ENCODE peak calls at places on chromosome 22, in nine cellular contexts. One of them, this sample, is unnamed. For H3K27me3, the result is how much of the 10 kb centered on the place peaks cover.

GRCh38 chr22:17264321-17265052 is 45.3 kb upstream of the ADA2 start:
- DNase-seq in tibial artery: no peak
- DNase-seq in heart right ventricle: no peak
- DNase-seq in stomach: no peak
- DNase-seq in CD8-positive, alpha-beta memory T cell: no peak
- DNase-seq in fibroblast of lung: peak
- DNase-seq in colonic mucosa: no peak
- DNase-seq in gastrocnemius medialis: peak
- DNase-seq in right cardiac atrium: no peak
- DNase-seq in this sample: no peak

GRCh38 chr22:41401781-41402648 is 20.3 kb downstream of the TEF start:
- DNase-seq in tibial artery: peak
- DNase-seq in heart right ventricle: peak
- DNase-seq in stomach: peak
- DNase-seq in CD8-positive, alpha-beta memory T cell: no peak
- DNase-seq in fibroblast of lung: peak
- DNase-seq in colonic mucosa: peak
- DNase-seq in gastrocnemius medialis: peak
- DNase-seq in right cardiac atrium: peak
- DNase-seq in this sample: peak

GRCh38 chr22:19812910-19813309 is 41.8 kb downstream of the GNB1L start:
- DNase-seq in tibial artery: peak
- DNase-seq in heart right ventricle: no peak
- DNase-seq in stomach: peak
- DNase-seq in CD8-positive, alpha-beta memory T cell: no peak
- DNase-seq in fibroblast of lung: no peak
- DNase-seq in colonic mucosa: peak
- DNase-seq in gastrocnemius medialis: no peak
- DNase-seq in right cardiac atrium: peak
- DNase-seq in this sample: no peak

GRCh38 chr22:32880906-32881596 is 79.5 kb downstream of the TIMP3 start:
- DNase-seq in tibial artery: peak
- DNase-seq in heart right ventricle: peak
- DNase-seq in stomach: peak
- DNase-seq in CD8-positive, alpha-beta memory T cell: no peak
- DNase-seq in fibroblast of lung: peak
- DNase-seq in colonic mucosa: peak
- DNase-seq in gastrocnemius medialis: no peak
- DNase-seq in right cardiac atrium: peak
- DNase-seq in this sample: no peak

GRCh38 chr22:19962909-19963806 is 21.5 kb upstream of the TXNRD2 start:
- DNase-seq in tibial artery: no peak
- DNase-seq in heart right ventricle: peak
- DNase-seq in stomach: peak
- DNase-seq in CD8-positive, alpha-beta memory T cell: no peak
- DNase-seq in fibroblast of lung: no peak
- DNase-seq in colonic mucosa: peak
- DNase-seq in gastrocnemius medialis: no peak
- DNase-seq in right cardiac atrium: peak
- DNase-seq in this sample: peak

GRCh38 chr22:17928391-17928790 is 96.0 kb downstream of the MICAL3 start:
- DNase-seq in tibial artery: no peak
- DNase-seq in heart right ventricle: no peak
- DNase-seq in stomach: no peak
- DNase-seq in CD8-positive, alpha-beta memory T cell: no peak
- DNase-seq in fibroblast of lung: no peak
- DNase-seq in colonic mucosa: no peak
- DNase-seq in gastrocnemius medialis: no peak
- DNase-seq in right cardiac atrium: no peak
- DNase-seq in this sample: peak

GRCh38 chr22:47168900-47169800 is 406.7 kb downstream of the TBC1D22A start:
- DNase-seq in tibial artery: peak
- DNase-seq in heart right ventricle: peak
- DNase-seq in stomach: peak
- DNase-seq in CD8-positive, alpha-beta memory T cell: no peak
- DNase-seq in fibroblast of lung: no peak
- DNase-seq in colonic mucosa: no peak
- DNase-seq in gastrocnemius medialis: no peak
- DNase-seq in right cardiac atrium: peak
- DNase-seq in this sample: peak

GRCh38 chr22:39814899-39815298 is 78.7 kb downstream of the ENTHD1 start:
- DNase-seq in tibial artery: no peak
- DNase-seq in heart right ventricle: no peak
- DNase-seq in stomach: no peak
- DNase-seq in CD8-positive, alpha-beta memory T cell: no peak
- DNase-seq in fibroblast of lung: peak
- DNase-seq in colonic mucosa: no peak
- DNase-seq in gastrocnemius medialis: no peak
- DNase-seq in right cardiac atrium: no peak
- DNase-seq in this sample: no peak

GRCh38 chr22:19504900-19505734 is 19.1 kb downstream of the CLDN5 start:
- DNase-seq in tibial artery: peak
- DNase-seq in heart right ventricle: no peak
- DNase-seq in stomach: no peak
- DNase-seq in CD8-positive, alpha-beta memory T cell: no peak
- DNase-seq in fibroblast of lung: no peak
- DNase-seq in colonic mucosa: no peak
- DNase-seq in gastrocnemius medialis: no peak
- DNase-seq in right cardiac atrium: no peak
- DNase-seq in this sample: no peak

GRCh38 chr22:45586651-45587405 is 84.1 kb downstream of the FBLN1 start:
- DNase-seq in tibial artery: no peak
- DNase-seq in heart right ventricle: no peak
- DNase-seq in stomach: no peak
- DNase-seq in CD8-positive, alpha-beta memory T cell: no peak
- DNase-seq in fibroblast of lung: no peak
- DNase-seq in colonic mucosa: no peak
- DNase-seq in gastrocnemius medialis: no peak
- DNase-seq in right cardiac atrium: peak
- DNase-seq in this sample: no peak

GRCh38 chr22:46649176-46650077 is 29.2 kb downstream of the GRAMD4 start:
- DNase-seq in tibial artery: no peak
- DNase-seq in heart right ventricle: peak
- DNase-seq in stomach: peak
- DNase-seq in CD8-positive, alpha-beta memory T cell: no peak
- DNase-seq in fibroblast of lung: peak
- DNase-seq in colonic mucosa: no peak
- DNase-seq in gastrocnemius medialis: peak
- DNase-seq in right cardiac atrium: peak
- DNase-seq in this sample: no peak

GRCh38 chr22:45771711-45772110 is 100.1 kb downstream of the ATXN10 start:
- DNase-seq in tibial artery: no peak
- DNase-seq in heart right ventricle: no peak
- DNase-seq in stomach: no peak
- DNase-seq in CD8-positive, alpha-beta memory T cell: no peak
- DNase-seq in fibroblast of lung: no peak
- DNase-seq in colonic mucosa: no peak
- DNase-seq in gastrocnemius medialis: no peak
- DNase-seq in right cardiac atrium: no peak
- DNase-seq in this sample: no peak

GRCh38 chr22:32050678-32051515 is 7.8 kb downstream of the SLC5A1 start:
- DNase-seq in tibial artery: no peak
- DNase-seq in heart right ventricle: no peak
- DNase-seq in stomach: peak
- DNase-seq in CD8-positive, alpha-beta memory T cell: peak
- DNase-seq in fibroblast of lung: peak
- DNase-seq in colonic mucosa: no peak
- DNase-seq in gastrocnemius medialis: peak
- DNase-seq in right cardiac atrium: peak
- DNase-seq in this sample: no peak

GRCh38 chr22:27100323-27100722 is 442.9 kb downstream of the MIAT start:
- DNase-seq in tibial artery: no peak
- DNase-seq in heart right ventricle: peak
- DNase-seq in stomach: no peak
- DNase-seq in CD8-positive, alpha-beta memory T cell: no peak
- DNase-seq in fibroblast of lung: no peak
- DNase-seq in colonic mucosa: no peak
- DNase-seq in gastrocnemius medialis: no peak
- DNase-seq in right cardiac atrium: peak
- DNase-seq in this sample: no peak
- H3K27me3 ChIP-seq in tibial artery: under half
- H3K27me3 ChIP-seq in heart right ventricle: half or more
- H3K27me3 ChIP-seq in stomach: under half
- H3K27me3 ChIP-seq in CD8-positive, alpha-beta memory T cell: under half
- H3K27me3 ChIP-seq in fibroblast of lung: under half
- H3K27me3 ChIP-seq in colonic mucosa: under half
- H3K27me3 ChIP-seq in gastrocnemius medialis: under half
- H3K27me3 ChIP-seq in right cardiac atrium: under half
- H3K27me3 ChIP-seq in this sample: under half

DNA sequence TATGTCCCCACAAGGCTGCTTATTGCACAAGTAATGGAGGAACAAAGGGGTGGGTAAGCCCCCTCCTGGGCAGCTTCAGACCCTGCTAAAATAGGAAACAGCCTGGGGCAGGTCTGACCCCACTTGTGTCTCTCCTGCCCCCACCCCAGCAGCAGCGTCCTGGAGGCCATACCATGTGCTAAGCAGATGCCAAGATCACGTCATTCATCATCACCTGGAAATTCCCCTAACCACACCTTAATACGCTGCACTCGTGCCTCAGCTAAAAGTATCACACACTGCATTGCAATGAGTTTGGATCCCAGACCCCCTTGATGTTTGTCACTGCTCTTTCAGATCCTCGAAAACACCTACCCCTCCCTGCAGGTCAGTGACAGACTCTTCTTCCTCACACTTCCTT is 27.8 kb upstream of the GGTLC2 start:
- DNase-seq in tibial artery: no peak
- DNase-seq in heart right ventricle: no peak
- DNase-seq in stomach: no peak
- DNase-seq in CD8-positive, alpha-beta memory T cell: no peak
- DNase-seq in fibroblast of lung: no peak
- DNase-seq in colonic mucosa: no peak
- DNase-seq in gastrocnemius medialis: no peak
- DNase-seq in right cardiac atrium: no peak
- DNase-seq in this sample: no peak
- H3K27me3 ChIP-seq in tibial artery: under half
- H3K27me3 ChIP-seq in heart right ventricle: under half
- H3K27me3 ChIP-seq in stomach: under half
- H3K27me3 ChIP-seq in CD8-positive, alpha-beta memory T cell: under half
- H3K27me3 ChIP-seq in fibroblast of lung: under half
- H3K27me3 ChIP-seq in colonic mucosa: under half
- H3K27me3 ChIP-seq in gastrocnemius medialis: under half
- H3K27me3 ChIP-seq in right cardiac atrium: under half
- H3K27me3 ChIP-seq in this sample: under half

GRCh38 chr22:49975543-49976389 is 15.2 kb downstream of the PIM3 start:
- DNase-seq in tibial artery: peak
- DNase-seq in heart right ventricle: peak
- DNase-seq in stomach: peak
- DNase-seq in CD8-positive, alpha-beta memory T cell: no peak
- DNase-seq in fibroblast of lung: no peak
- DNase-seq in colonic mucosa: peak
- DNase-seq in gastrocnemius medialis: peak
- DNase-seq in right cardiac atrium: peak
- DNase-seq in this sample: peak

GRCh38 chr22:49977578-49977977 is 17.0 kb downstream of the PIM3 start:
- DNase-seq in tibial artery: peak
- DNase-seq in heart right ventricle: no peak
- DNase-seq in stomach: no peak
- DNase-seq in CD8-positive, alpha-beta memory T cell: no peak
- DNase-seq in fibroblast of lung: no peak
- DNase-seq in colonic mucosa: no peak
- DNase-seq in gastrocnemius medialis: peak
- DNase-seq in right cardiac atrium: no peak
- DNase-seq in this sample: peak

GRCh38 chr22:49976439-49977175 is 16.0 kb downstream of the PIM3 start:
- DNase-seq in tibial artery: peak
- DNase-seq in heart right ventricle: no peak
- DNase-seq in stomach: peak
- DNase-seq in CD8-positive, alpha-beta memory T cell: no peak
- DNase-seq in fibroblast of lung: no peak
- DNase-seq in colonic mucosa: no peak
- DNase-seq in gastrocnemius medialis: peak
- DNase-seq in right cardiac atrium: no peak
- DNase-seq in this sample: peak

GRCh38 chr22:49983148-49984042 is 22.8 kb downstream of the PIM3 start:
- DNase-seq in tibial artery: peak
- DNase-seq in heart right ventricle: no peak
- DNase-seq in stomach: no peak
- DNase-seq in CD8-positive, alpha-beta memory T cell: peak
- DNase-seq in fibroblast of lung: no peak
- DNase-seq in colonic mucosa: no peak
- DNase-seq in gastrocnemius medialis: no peak
- DNase-seq in right cardiac atrium: no peak
- DNase-seq in this sample: no peak

DNA sequence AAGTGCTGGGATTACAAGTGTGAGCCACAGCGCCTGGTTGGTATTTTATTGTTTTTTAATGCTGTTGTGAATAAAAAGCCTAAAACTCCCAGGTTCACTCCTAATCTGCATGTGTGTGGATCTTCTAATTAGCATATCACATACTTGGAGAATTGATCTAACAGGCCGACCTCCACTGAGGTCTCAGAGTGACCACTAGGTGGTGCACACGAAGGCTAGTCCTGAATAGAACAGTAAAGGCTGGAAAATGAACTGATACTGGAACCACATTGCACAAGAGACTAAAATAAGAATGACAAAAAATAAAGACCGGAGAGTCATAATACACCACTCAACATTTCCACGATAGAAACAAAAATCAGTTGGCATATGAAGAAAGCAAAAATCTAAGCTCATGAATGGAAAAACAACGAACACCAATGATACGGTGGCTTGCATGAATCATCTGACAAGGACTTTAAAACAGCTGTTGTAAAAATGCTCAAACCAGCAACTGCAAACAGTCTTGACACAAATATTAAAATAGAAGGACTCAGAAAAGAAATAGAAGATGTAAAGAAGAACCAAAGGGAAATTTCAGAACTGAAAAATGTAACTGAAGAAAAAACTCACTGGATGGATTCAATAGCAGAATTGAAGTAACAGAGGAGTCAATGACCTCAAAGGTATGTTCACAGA is 19.2 kb downstream of the PIM3 start:
- DNase-seq in tibial artery: peak
- DNase-seq in heart right ventricle: no peak
- DNase-seq in stomach: peak
- DNase-seq in CD8-positive, alpha-beta memory T cell: no peak
- DNase-seq in fibroblast of lung: peak
- DNase-seq in colonic mucosa: peak
- DNase-seq in gastrocnemius medialis: no peak
- DNase-seq in right cardiac atrium: no peak
- DNase-seq in this sample: no peak
- H3K27me3 ChIP-seq in tibial artery: under half
- H3K27me3 ChIP-seq in heart right ventricle: under half
- H3K27me3 ChIP-seq in stomach: under half
- H3K27me3 ChIP-seq in CD8-positive, alpha-beta memory T cell: under half
- H3K27me3 ChIP-seq in fibroblast of lung: under half
- H3K27me3 ChIP-seq in colonic mucosa: under half
- H3K27me3 ChIP-seq in gastrocnemius medialis: under half
- H3K27me3 ChIP-seq in right cardiac atrium: under half
- H3K27me3 ChIP-seq in this sample: under half

GRCh38 chr22:48439560-48440135 is 1388.0 kb downstream of the BRD1 start:
- DNase-seq in tibial artery: no peak
- DNase-seq in heart right ventricle: no peak
- DNase-seq in stomach: no peak
- DNase-seq in CD8-positive, alpha-beta memory T cell: no peak
- DNase-seq in fibroblast of lung: no peak
- DNase-seq in colonic mucosa: no peak
- DNase-seq in gastrocnemius medialis: no peak
- DNase-seq in right cardiac atrium: peak
- DNase-seq in this sample: no peak
- H3K27me3 ChIP-seq in tibial artery: under half
- H3K27me3 ChIP-seq in heart right ventricle: under half
- H3K27me3 ChIP-seq in stomach: under half
- H3K27me3 ChIP-seq in CD8-positive, alpha-beta memory T cell: under half
- H3K27me3 ChIP-seq in fibroblast of lung: under half
- H3K27me3 ChIP-seq in colonic mucosa: under half
- H3K27me3 ChIP-seq in gastrocnemius medialis: under half
- H3K27me3 ChIP-seq in right cardiac atrium: under half
- H3K27me3 ChIP-seq in this sample: under half

This sample was measured in Peyer's patch.